ENCODE peak calls at places on chromosomes 13 and 19, in nine cellular contexts. E, Z, W, R, Q, K, J, P and L are unnamed samples.

GRCh38 chr13:94712287-94712811 is at the start of gene SOX21:
- DNase-seq in K (no peak), J (no peak), R (peak; percentile 34), P (no peak), Z (no peak), E (no peak), Q (no peak), W (peak; percentile 37), L (no peak)

GRCh38 chr13:113328851-113329250 is 31.8 kb downstream of the LAMP1 start:
- DNase-seq in Q (no peak), W (no peak), E (no peak), R (no peak), J (no peak), Z (no peak), P (no peak), K (no peak), L (no peak)

GRCh38 chr13:99087954-99088491 is 110.2 kb upstream of the DOCK9 start:
- DNase-seq in Z (no peak), R (no peak), J (no peak), Q (no peak), P (no peak), E (peak; percentile 36), K (peak; percentile 24), W (no peak), L (no peak)

GRCh38 chr13:27933580-27934328 is 14.0 kb downstream of the PDX1 start:
- DNase-seq in K (no peak), Z (no peak), E (no peak), J (no peak), Q (no peak), W (no peak), R (no peak), P (no peak), L (no peak)

GRCh38 chr19:33208904-33209843 is 15.0 kb downstream of the LRP3 start:
- DNase-seq in W (no peak), P (no peak), Q (no peak), E (no peak), J (no peak), Z (no peak), R (no peak), K (no peak), L (no peak)

GRCh38 chr19:44909775-44910174 is 4.2 kb downstream of the APOE start:
- DNase-seq in P (no peak), E (no peak), R (no peak), J (no peak), W (no peak), Q (no peak), Z (no peak), K (no peak), L (no peak)

GRCh38 chr19:35013047-35013819 is 13.1 kb downstream of the GRAMD1A start:
- DNase-seq in K (peak; percentile 74), Z (no peak), E (peak; percentile 80), Q (no peak), P (peak; percentile 68), W (peak; percentile 93), J (peak; percentile 81), R (peak; percentile 92), L (peak; percentile 82)

GRCh38 chr13:39855236-39855635 is 199.8 kb downstream of the COG6 start:
- DNase-seq in E (peak; percentile 31), W (no peak), P (no peak), J (no peak), Q (no peak), K (no peak), Z (no peak), R (no peak), L (no peak)

GRCh38 chr13:28313579-28313978 is 175.2 kb downstream of the PAN3 start:
- DNase-seq in K (no peak), E (peak; percentile 22), Q (no peak), Z (no peak), W (no peak), R (peak; percentile 41), J (no peak), P (no peak), L (no peak)

GRCh38 chr19:18000981-18001836 is 6.8 kb upstream of the ARRDC2 start:
- DNase-seq in W (peak; percentile 99), J (peak; percentile 87), R (peak; percentile 91), P (peak; percentile 97), Q (no peak), E (peak; percentile 68), K (peak; percentile 92), Z (peak; percentile 85), L (peak; percentile 94)

GRCh38 chr19:5621311-5621944 is 1.1 kb downstream of the SAFB2 start:
- DNase-seq in J (no peak), R (no peak), Z (peak; percentile 54), E (no peak), K (no peak), W (no peak), P (peak; percentile 31), Q (no peak), L (no peak)

GRCh38 chr19:40744554-40745401 is 5.5 kb downstream of the ACTMAP start:
- DNase-seq in W (no peak), R (peak; percentile 55), E (no peak), Q (no peak), P (no peak), Z (no peak), J (no peak), K (no peak), L (no peak)

GRCh38 chr19:36210497-36210896 is 4.0 kb downstream of the ZNF565 start:
- DNase-seq in R (no peak), W (no peak), J (no peak), P (no peak), K (no peak), Q (no peak), E (no peak), Z (no peak), L (no peak)

GRCh38 chr19:36215276-36216171 is 618 bp downstream of the ZNF146 start:
- DNase-seq in E (peak; percentile 17), W (no peak), Z (no peak), J (no peak), K (no peak), P (no peak), R (no peak), Q (no peak), L (no peak)

GRCh38 chr19:36213793-36214387 is 575 bp downstream of the ZNF565 start:
- DNase-seq in R (no peak), W (no peak), Q (no peak), P (peak; percentile 24), Z (peak; percentile 46), E (no peak), J (no peak), K (no peak), L (no peak)

GRCh38 chr19:36212895-36213294 is 1.6 kb downstream of the ZNF565 start:
- DNase-seq in R (no peak), J (no peak), W (no peak), E (no peak), Z (no peak), K (no peak), Q (no peak), P (no peak), L (no peak)

GRCh38 chr19:36214388-36215275 is at the start of the genes ZNF146 and ZNF565:
- DNase-seq in E (peak; percentile 99), Z (peak; percentile 98), Q (peak; percentile 97), K (peak; percentile 90), W (peak; percentile 87), R (peak; percentile 95), J (peak; percentile 98), P (peak; percentile 98), L (peak; percentile 90)
- TF ChIP-seq CTCF in E (no peak), Z (no peak), Q (no peak), K (no peak), W (no peak), R (no peak), J (no peak), P (peak; percentile 56), L (no peak)

DNA sequence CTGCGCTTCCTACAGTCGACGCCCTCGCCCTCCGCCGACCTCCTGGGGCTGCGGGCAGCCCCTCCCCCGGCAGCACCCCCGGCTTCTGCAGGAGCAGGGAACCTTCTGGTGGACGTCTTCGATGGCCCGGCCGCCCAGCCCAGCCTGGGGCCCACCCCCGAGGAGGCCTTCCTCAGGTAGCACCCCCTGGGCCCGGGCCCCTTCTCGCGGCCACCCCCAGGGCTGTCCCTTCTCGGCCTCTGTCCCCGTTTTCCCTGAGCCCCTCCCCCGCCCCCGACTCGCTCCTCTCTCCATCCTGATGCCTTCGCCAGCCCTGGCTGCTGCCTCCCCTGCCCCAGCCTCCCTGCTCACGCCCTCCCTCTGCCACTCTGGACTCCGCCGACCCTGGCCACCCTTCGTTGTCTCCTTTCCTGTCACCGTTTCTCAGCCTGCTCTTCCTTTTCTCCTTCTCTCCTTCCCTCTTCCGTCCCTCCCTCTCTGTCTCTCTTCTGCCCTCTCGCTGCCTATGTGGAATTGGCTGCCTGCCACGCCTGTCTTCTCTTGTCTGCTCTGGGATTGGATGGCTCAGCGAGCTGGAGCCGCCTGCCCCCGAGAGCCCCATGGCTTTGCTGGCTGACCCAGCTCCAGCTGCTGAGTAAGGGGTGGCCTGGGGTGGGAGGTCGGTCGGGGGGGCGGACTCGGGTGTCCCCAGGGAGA is 11.0 kb downstream of the FUZ start:
- DNase-seq in W (no peak), K (no peak), P (peak; percentile 96), Z (peak; percentile 95), J (peak; percentile 91), Q (peak; percentile 74), E (peak; percentile 95), R (no peak), L (no peak)
- TF ChIP-seq CTCF in W (no peak), K (no peak), P (peak; percentile 18), Z (peak; percentile 40), J (peak; percentile 6), Q (peak; percentile 55), E (peak; percentile 34), R (no peak), L (no peak)

GRCh38 chr19:36488816-36489138 is 584 bp downstream of the ZNF566 start:
- DNase-seq in P (peak; percentile 20), E (peak; percentile 49), R (peak; percentile 51), Z (peak; percentile 42), W (peak; percentile 44), K (no peak), J (no peak), Q (no peak), L (no peak)
- TF ChIP-seq CTCF in P (no peak), E (peak; percentile 14), R (peak; percentile 42), Z (no peak), W (no peak), K (no peak), J (no peak), Q (no peak), L (no peak)

GRCh38 chr19:1468274-1469199 is 10.5 kb downstream of the C19orf25 start:
- DNase-seq in P (no peak), Q (no peak), W (peak; percentile 83), K (peak; percentile 45), J (peak; percentile 27), Z (no peak), E (no peak), R (no peak), L (no peak)
- TF ChIP-seq CTCF in P (no peak), Q (no peak), W (no peak), K (no peak), J (no peak), Z (no peak), E (no peak), R (no peak), L (no peak)

GRCh38 chr19:38544569-38545315 is 73.0 kb downstream of the MAP4K1 start:
- DNase-seq in K (no peak), R (no peak), W (no peak), E (no peak), Q (peak; percentile 7), J (no peak), P (no peak), Z (no peak), L (no peak)
- TF ChIP-seq CTCF in K (peak; percentile 4), R (no peak), W (peak; percentile 39), E (no peak), Q (peak; percentile 62), J (no peak), P (no peak), Z (no peak), L (peak; percentile 66)

GRCh38 chr13:32381539-32381938 is 46.4 kb downstream of the N4BP2L1 start:
- DNase-seq in Z (no peak), E (peak; percentile 19), R (peak; percentile 37), W (no peak), J (no peak), K (no peak), P (no peak), Q (no peak), L (no peak)
- TF ChIP-seq CTCF in Z (peak; percentile 42), E (peak; percentile 84), R (peak; percentile 53), W (peak; percentile 48), J (peak; percentile 60), K (no peak), P (peak; percentile 44), Q (peak; percentile 64), L (peak; percentile 53)